ENCODE peak calls at places on chromosomes 12 and 14, in six cellular contexts. J, F, C, Q, W and A are unnamed samples.

GRCh38 chr12:23523339-23523738 is 426.1 kb downstream of the SOX5 start:
- DNase-seq in Q (no peak), W (no peak), C (no peak), F (no peak), J (peak), A (no peak)

GRCh38 chr14:31024577-31025334 is 693 bp upstream of the AP4S1 start:
- DNase-seq in J (peak), W (peak), C (no peak), Q (peak), F (no peak), A (no peak)

GRCh38 chr14:89236846-89237245 is 180.2 kb downstream of the FOXN3 start:
- DNase-seq in C (no peak), F (no peak), W (no peak), J (no peak), Q (no peak), A (no peak)

GRCh38 chr12:118520428-118520827 is 144.1 kb downstream of the SUDS3 start:
- DNase-seq in C (no peak), Q (no peak), J (no peak), W (no peak), F (no peak), A (no peak)

GRCh38 chr14:61428261-61428660 is 106.9 kb downstream of the PRKCH start:
- DNase-seq in Q (no peak), C (no peak), J (no peak), F (no peak), W (no peak), A (no peak)

GRCh38 chr12:51187370-51187987 is 14.5 kb upstream of the TFCP2 start:
- DNase-seq in F (no peak), Q (no peak), C (no peak), W (no peak), J (no peak), A (no peak)

GRCh38 chr12:88793091-88793490 is 212.8 kb upstream of the KITLG start:
- DNase-seq in J (peak), F (no peak), Q (no peak), W (peak), C (no peak), A (no peak)

GRCh38 chr14:42002139-42002538 is 395.5 kb downstream of the LRFN5 start:
- DNase-seq in J (peak), F (no peak), W (peak), C (no peak), Q (no peak), A (no peak)

GRCh38 chr12:123250471-123251383 is 17.5 kb downstream of the MTRFR start:
- DNase-seq in Q (no peak), J (peak), C (peak), F (no peak), W (no peak), A (no peak)

GRCh38 chr14:94021001-94021400 is 5.1 kb upstream of the OTUB2 start:
- DNase-seq in W (peak), J (peak), F (no peak), Q (peak), C (no peak), A (no peak)

GRCh38 chr14:104383088-104383805 is 196.3 kb upstream of the C14orf180 start:
- DNase-seq in F (no peak), W (no peak), Q (no peak), J (no peak), C (peak), A (no peak)

GRCh38 chr14:64549805-64550538 is at the start of gene PPP1R36:
- DNase-seq in W (no peak), C (peak), J (peak), Q (no peak), F (peak), A (peak)

GRCh38 chr14:69378274-69378673 is 19.8 kb downstream of the ERH start:
- DNase-seq in J (peak), C (no peak), W (no peak), F (no peak), Q (no peak), A (no peak)

GRCh38 chr12:77231548-77231947 is 166.2 kb upstream of the E2F7 start:
- DNase-seq in Q (peak), C (no peak), F (no peak), J (peak), W (peak), A (peak)

GRCh38 chr12:67434653-67435375 is 165.7 kb downstream of the CAND1 start:
- DNase-seq in W (peak), J (peak), F (no peak), C (no peak), Q (no peak), A (no peak)

GRCh38 chr12:109450980-109451379 is 26.1 kb downstream of the KCTD10 start:
- DNase-seq in W (no peak), Q (peak), J (no peak), C (no peak), F (no peak), A (no peak)

GRCh38 chr14:75610839-75611238 is 32.4 kb downstream of the FLVCR2 start:
- DNase-seq in C (no peak), W (peak), J (peak), Q (no peak), F (no peak), A (no peak)

GRCh38 chr14:35258420-35258819 is 33.8 kb upstream of the PSMA6 start:
- DNase-seq in C (no peak), F (no peak), J (no peak), W (peak), Q (no peak), A (no peak)

GRCh38 chr14:57071639-57072038 is 197.1 kb downstream of the EXOC5 start:
- DNase-seq in W (no peak), J (no peak), F (no peak), Q (no peak), C (no peak), A (no peak)

GRCh38 chr12:52147367-52147972 is 44.3 kb downstream of the KRT80 start:
- DNase-seq in C (peak), Q (no peak), W (peak), F (no peak), J (peak), A (no peak)

GRCh38 chr12:53696285-53696654 is 20.4 kb upstream of the ATP5MC2 start:
- DNase-seq in F (peak), Q (peak), W (peak), J (peak), C (peak), A (peak)

GRCh38 chr12:125065021-125065752 is at the start of gene AACS:
- DNase-seq in Q (peak), J (peak), W (peak), C (peak), F (peak), A (peak)

GRCh38 chr12:5984873-5985272 is 39.8 kb upstream of the ANO2 start:
- DNase-seq in W (no peak), C (no peak), Q (no peak), J (no peak), F (no peak), A (no peak)

GRCh38 chr12:15688202-15688736 is 100.9 kb downstream of the EPS8 start:
- DNase-seq in W (no peak), J (no peak), C (no peak), Q (peak), F (no peak), A (peak)

GRCh38 chr14:99318959-99319295 is 46.9 kb upstream of the BCL11B start:
- DNase-seq in W (no peak), C (no peak), J (no peak), F (no peak), Q (no peak), A (no peak)

GRCh38 chr14:38074091-38074490 is 133.6 kb upstream of the SSTR1 start:
- DNase-seq in J (no peak), C (no peak), W (no peak), Q (no peak), F (no peak), A (no peak)

GRCh38 chr12:3600039-3600720 is 109.2 kb downstream of the PRMT8 start:
- DNase-seq in C (peak), J (peak), W (no peak), Q (no peak), F (no peak), A (no peak)

GRCh38 chr12:5138845-5139244 is 95.2 kb downstream of the KCNA5 start:
- DNase-seq in Q (no peak), C (no peak), F (no peak), J (no peak), W (no peak), A (no peak)

GRCh38 chr12:27085654-27086053 is 3.3 kb upstream of the C12orf71 start:
- DNase-seq in Q (no peak), J (no peak), W (no peak), C (no peak), F (no peak), A (no peak)

GRCh38 chr14:100028990-100029677 is 36.1 kb upstream of the EVL start:
- DNase-seq in F (no peak), W (peak), J (no peak), Q (no peak), C (no peak), A (no peak)

GRCh38 chr12:110903511-110903910 is 16.9 kb downstream of the MYL2 start:
- DNase-seq in F (no peak), C (no peak), J (no peak), W (no peak), Q (no peak), A (no peak)

GRCh38 chr14:68631691-68632590 is 160.9 kb downstream of the ZFP36L1 start:
- DNase-seq in J (no peak), W (no peak), F (no peak), C (no peak), Q (no peak), A (no peak)

GRCh38 chr12:42473561-42473960 is 116.0 kb downstream of the PRICKLE1 start:
- DNase-seq in F (no peak), C (no peak), Q (no peak), J (no peak), W (no peak), A (no peak)

GRCh38 chr12:50017047-50017446 is 8.2 kb downstream of the RACGAP1 start:
- DNase-seq in W (peak), Q (no peak), F (no peak), J (peak), C (no peak), A (no peak)

GRCh38 chr14:92645841-92646478 is 102.5 kb downstream of the LGMN start:
- DNase-seq in W (peak), C (no peak), F (no peak), Q (no peak), J (no peak), A (peak)